ENCODE peak calls at places on chromosomes 12 and 14, in nine cellular contexts. X is suprapubic skin; T is lower lobe of right lung; H is neural progenitor cell; A is tibial artery; C is cardiac muscle cell; Y is CD8-positive, alpha-beta memory T cell; K is CD4-positive, CD25-positive, alpha-beta regulatory T cell; J is ovary. S is an unnamed sample. For H3K4me1, the result is how much of the 10 kb centered on the place peaks cover.

GRCh38 chr14:68882235-68882634 is 89.4 kb upstream of the ZFP36L1 start:
- DNase-seq in H (no peak), A (no peak), K (no peak), C (no peak), T (no peak), J (no peak), Y (no peak), X (no peak), S (no peak)

GRCh38 chr14:54221971-54222370 is 174.8 kb upstream of the CDKN3 start:
- DNase-seq in H (peak), T (no peak), A (no peak), X (no peak), K (no peak), C (no peak), J (no peak), Y (no peak), S (no peak)

GRCh38 chr14:92456215-92457017 is 57.2 kb upstream of the RIN3 start:
- DNase-seq in K (no peak), T (peak), Y (no peak), X (no peak), C (peak), J (peak), A (peak), H (peak), S (no peak)

GRCh38 chr14:69010632-69011031 is 31.5 kb upstream of the ACTN1 start:
- DNase-seq in H (no peak), Y (no peak), K (peak), J (no peak), A (no peak), X (no peak), C (no peak), T (no peak), S (no peak)

GRCh38 chr14:95385701-95386100 is 66.0 kb upstream of the CLMN start:
- DNase-seq in X (no peak), J (no peak), C (no peak), Y (no peak), T (no peak), K (no peak), A (no peak), H (no peak), S (no peak)

GRCh38 chr12:75859868-75860267 is 171.7 kb downstream of the PHLDA1 start:
- DNase-seq in Y (no peak), H (no peak), T (no peak), J (no peak), C (no peak), A (no peak), X (no peak), K (no peak), S (no peak)

GRCh38 chr14:101927859-101928258 is 36.5 kb upstream of the DYNC1H1 start:
- DNase-seq in C (no peak), Y (no peak), A (peak), H (no peak), T (peak), J (peak), K (no peak), X (peak), S (no peak)

GRCh38 chr12:30694971-30695326 is 720 bp downstream of the IPO8 start:
- DNase-seq in J (peak), H (peak), A (peak), T (peak), K (peak), Y (no peak), C (peak), X (no peak), S (peak)

GRCh38 chr12:59322473-59322872 is 273.4 kb upstream of the SLC16A7 start:
- DNase-seq in H (no peak), X (no peak), A (no peak), C (no peak), K (no peak), T (no peak), J (no peak), Y (no peak), S (no peak)

GRCh38 chr14:56153271-56153670 is 35.1 kb downstream of the PELI2 start:
- DNase-seq in K (no peak), J (no peak), T (no peak), A (no peak), X (no peak), H (no peak), C (no peak), Y (no peak), S (no peak)

GRCh38 chr12:130948136-130948535 is 5.6 kb upstream of the ADGRD1 start:
- DNase-seq in Y (no peak), X (no peak), C (no peak), A (no peak), K (no peak), J (no peak), H (peak), T (no peak), S (no peak)

GRCh38 chr12:111600296-111600562 is 1.1 kb upstream of the ATXN2 start:
- DNase-seq in T (no peak), A (no peak), J (no peak), Y (no peak), H (no peak), X (no peak), K (no peak), C (no peak), S (no peak)

GRCh38 chr14:54577977-54578376 is 11.0 kb downstream of the SAMD4A start:
- DNase-seq in J (no peak), K (no peak), T (no peak), H (no peak), A (no peak), X (no peak), Y (no peak), C (no peak), S (no peak)

GRCh38 chr12:38880288-38880687 is 25.1 kb downstream of the CPNE8 start:
- DNase-seq in C (no peak), Y (no peak), H (no peak), K (no peak), J (no peak), A (no peak), X (no peak), T (no peak), S (no peak)

GRCh38 chr12:98343002-98343567 is 172.3 kb upstream of the TMPO start:
- DNase-seq in C (no peak), A (no peak), H (no peak), X (no peak), J (no peak), K (no peak), Y (no peak), T (no peak), S (no peak)

GRCh38 chr12:46264057-46264456 is 4.8 kb downstream of the SLC38A1 start:
- DNase-seq in X (no peak), Y (no peak), C (no peak), K (no peak), H (no peak), A (no peak), J (no peak), T (no peak), S (no peak)
- H3K4me1 ChIP-seq in X (half or more), Y (half or more), C (half or more), K (half or more), H (half or more), A (under half), J (under half), T (under half), S (half or more)

GRCh38 chr12:67663121-67663520 is 14.6 kb downstream of the DYRK2 start:
- DNase-seq in T (no peak), K (no peak), X (no peak), H (no peak), C (no peak), A (no peak), Y (no peak), J (no peak), S (no peak)
- H3K27ac ChIP-seq in T (no peak), K (no peak), X (no peak), H (no peak), C (peak), A (peak), Y (no peak), J (no peak), S (no peak)

GRCh38 chr14:67158559-67158958 is 30.7 kb upstream of the GARIN2 start:
- DNase-seq in X (no peak), J (no peak), C (no peak), H (no peak), T (no peak), Y (no peak), K (peak), A (no peak), S (no peak)
- H3K4me1 ChIP-seq in X (under half), J (under half), C (under half), H (under half), T (under half), Y (under half), K (under half), A (under half), S (under half)

GRCh38 chr12:124405592-124405991 is 110.7 kb downstream of the RFLNA start:
- DNase-seq in Y (no peak), H (no peak), J (no peak), C (no peak), T (no peak), K (no peak), A (no peak), X (no peak), S (no peak)
- H3K27ac ChIP-seq in Y (no peak), H (no peak), J (no peak), C (no peak), T (no peak), K (no peak), A (no peak), X (no peak), S (no peak)

GRCh38 chr14:79703209-79703608 is 508.1 kb downstream of the DIO2 start:
- DNase-seq in J (no peak), Y (no peak), A (no peak), H (no peak), X (no peak), K (no peak), C (no peak), T (no peak), S (no peak)
- H3K4me1 ChIP-seq in J (under half), Y (under half), A (under half), H (under half), X (under half), K (under half), C (under half), T (under half), S (under half)

GRCh38 chr12:124864326-124864752 is 675 bp upstream of the SCARB1 start:
- DNase-seq in X (no peak), K (no peak), Y (no peak), C (no peak), T (no peak), A (no peak), J (no peak), H (no peak), S (no peak)
- H3K27ac ChIP-seq in X (no peak), K (no peak), Y (peak), C (no peak), T (peak), A (peak), J (peak), H (no peak), S (no peak)

S was measured in CD4-positive, alpha-beta memory T cell.